ENCODE peak calls at places on chromosomes 4 and X, in five cellular contexts. One of them, this sample, is unnamed.

GRCh38 chr4:159460408-159460807 is 357.5 kb downstream of the RAPGEF2 start:
- DNase-seq in LoVo: no peak
- DNase-seq in skeletal muscle cell: peak
- DNase-seq in cardiac muscle cell: no peak
- DNase-seq in activated CD8-positive, alpha-beta memory T cell treated with anti-CD3 and anti-CD28 coated beads, Interleukin-2, amount 50 U/mL, for 4 hours: no peak
- DNase-seq in this sample: no peak

GRCh38 chr4:89266128-89266527 is 41.5 kb downstream of the GPRIN3 start:
- DNase-seq in LoVo: no peak
- DNase-seq in cardiac muscle cell: no peak
- DNase-seq in skeletal muscle cell: no peak
- DNase-seq in activated CD8-positive, alpha-beta memory T cell treated with anti-CD3 and anti-CD28 coated beads, Interleukin-2, amount 50 U/mL, for 4 hours: no peak
- DNase-seq in this sample: no peak

GRCh38 chrX:138954976-138955375 is 243.5 kb upstream of the FGF13 start:
- DNase-seq in cardiac muscle cell: no peak
- DNase-seq in LoVo: no peak
- DNase-seq in skeletal muscle cell: no peak
- DNase-seq in activated CD8-positive, alpha-beta memory T cell treated with anti-CD3 and anti-CD28 coated beads, Interleukin-2, amount 50 U/mL, for 4 hours: no peak
- DNase-seq in this sample: no peak

GRCh38 chr4:119733431-119733830 is 104.8 kb upstream of the PDE5A start:
- DNase-seq in skeletal muscle cell: no peak
- DNase-seq in activated CD8-positive, alpha-beta memory T cell treated with anti-CD3 and anti-CD28 coated beads, Interleukin-2, amount 50 U/mL, for 4 hours: no peak
- DNase-seq in LoVo: no peak
- DNase-seq in cardiac muscle cell: no peak
- DNase-seq in this sample: no peak

GRCh38 chrX:24245201-24245600 is 68.7 kb downstream of the SUPT20HL2 start:
- DNase-seq in cardiac muscle cell: no peak
- DNase-seq in skeletal muscle cell: no peak
- DNase-seq in LoVo: peak
- DNase-seq in activated CD8-positive, alpha-beta memory T cell treated with anti-CD3 and anti-CD28 coated beads, Interleukin-2, amount 50 U/mL, for 4 hours: no peak
- DNase-seq in this sample: peak

GRCh38 chr4:123449780-123450179 is 53.2 kb downstream of the SPRY1 start:
- DNase-seq in activated CD8-positive, alpha-beta memory T cell treated with anti-CD3 and anti-CD28 coated beads, Interleukin-2, amount 50 U/mL, for 4 hours: no peak
- DNase-seq in LoVo: peak
- DNase-seq in skeletal muscle cell: no peak
- DNase-seq in cardiac muscle cell: no peak
- DNase-seq in this sample: peak

GRCh38 chr4:98682719-98683118 is 24.3 kb upstream of the TSPAN5 start:
- DNase-seq in skeletal muscle cell: no peak
- DNase-seq in cardiac muscle cell: peak
- DNase-seq in activated CD8-positive, alpha-beta memory T cell treated with anti-CD3 and anti-CD28 coated beads, Interleukin-2, amount 50 U/mL, for 4 hours: no peak
- DNase-seq in LoVo: no peak
- DNase-seq in this sample: no peak

GRCh38 chrX:120566817-120567216 is 6.1 kb upstream of the CUL4B start:
- DNase-seq in activated CD8-positive, alpha-beta memory T cell treated with anti-CD3 and anti-CD28 coated beads, Interleukin-2, amount 50 U/mL, for 4 hours: no peak
- DNase-seq in skeletal muscle cell: no peak
- DNase-seq in LoVo: no peak
- DNase-seq in cardiac muscle cell: no peak
- DNase-seq in this sample: no peak

GRCh38 chr4:96879527-96879926 is 1039.6 kb downstream of the PDHA2 start:
- DNase-seq in skeletal muscle cell: no peak
- DNase-seq in LoVo: no peak
- DNase-seq in activated CD8-positive, alpha-beta memory T cell treated with anti-CD3 and anti-CD28 coated beads, Interleukin-2, amount 50 U/mL, for 4 hours: no peak
- DNase-seq in cardiac muscle cell: no peak
- DNase-seq in this sample: no peak

GRCh38 chr4:15755321-15755750 is 22.8 kb upstream of the CD38 start:
- DNase-seq in skeletal muscle cell: no peak
- DNase-seq in cardiac muscle cell: no peak
- DNase-seq in LoVo: no peak
- DNase-seq in activated CD8-positive, alpha-beta memory T cell treated with anti-CD3 and anti-CD28 coated beads, Interleukin-2, amount 50 U/mL, for 4 hours: peak
- DNase-seq in this sample: peak

GRCh38 chr4:163493643-163494359 is 689 bp upstream of the TMA16 start:
- DNase-seq in cardiac muscle cell: no peak
- DNase-seq in skeletal muscle cell: no peak
- DNase-seq in LoVo: peak
- DNase-seq in activated CD8-positive, alpha-beta memory T cell treated with anti-CD3 and anti-CD28 coated beads, Interleukin-2, amount 50 U/mL, for 4 hours: no peak
- DNase-seq in this sample: no peak

GRCh38 chr4:73257995-73258667 is 467 bp downstream of the ANKRD17 start:
- DNase-seq in LoVo: peak
- DNase-seq in activated CD8-positive, alpha-beta memory T cell treated with anti-CD3 and anti-CD28 coated beads, Interleukin-2, amount 50 U/mL, for 4 hours: no peak
- DNase-seq in skeletal muscle cell: peak
- DNase-seq in cardiac muscle cell: peak
- DNase-seq in this sample: no peak

GRCh38 chrX:118418811-118419251 is 72.9 kb downstream of the WDR44 start:
- DNase-seq in skeletal muscle cell: no peak
- DNase-seq in cardiac muscle cell: no peak
- DNase-seq in LoVo: no peak
- DNase-seq in activated CD8-positive, alpha-beta memory T cell treated with anti-CD3 and anti-CD28 coated beads, Interleukin-2, amount 50 U/mL, for 4 hours: no peak
- DNase-seq in this sample: no peak

GRCh38 chr4:145769450-145770037 is 89.6 kb downstream of the C4orf51 start:
- DNase-seq in activated CD8-positive, alpha-beta memory T cell treated with anti-CD3 and anti-CD28 coated beads, Interleukin-2, amount 50 U/mL, for 4 hours: no peak
- DNase-seq in LoVo: no peak
- DNase-seq in cardiac muscle cell: no peak
- DNase-seq in skeletal muscle cell: no peak
- DNase-seq in this sample: no peak

GRCh38 chr4:145819246-145820181 is 119.1 kb downstream of the ZNF827 start:
- DNase-seq in LoVo: no peak
- DNase-seq in skeletal muscle cell: no peak
- DNase-seq in cardiac muscle cell: no peak
- DNase-seq in activated CD8-positive, alpha-beta memory T cell treated with anti-CD3 and anti-CD28 coated beads, Interleukin-2, amount 50 U/mL, for 4 hours: no peak
- DNase-seq in this sample: no peak

GRCh38 chr4:80694178-80694577 is 336.3 kb upstream of the BMP3 start:
- DNase-seq in skeletal muscle cell: peak
- DNase-seq in cardiac muscle cell: no peak
- DNase-seq in activated CD8-positive, alpha-beta memory T cell treated with anti-CD3 and anti-CD28 coated beads, Interleukin-2, amount 50 U/mL, for 4 hours: no peak
- DNase-seq in LoVo: no peak
- DNase-seq in this sample: peak

GRCh38 chrX:138775501-138775900 is 64.0 kb upstream of the FGF13 start:
- DNase-seq in LoVo: no peak
- DNase-seq in skeletal muscle cell: no peak
- DNase-seq in cardiac muscle cell: peak
- DNase-seq in activated CD8-positive, alpha-beta memory T cell treated with anti-CD3 and anti-CD28 coated beads, Interleukin-2, amount 50 U/mL, for 4 hours: no peak
- DNase-seq in this sample: peak

GRCh38 chrX:16807548-16807947 is 21.3 kb downstream of the TXLNG start:
- DNase-seq in cardiac muscle cell: peak
- DNase-seq in skeletal muscle cell: no peak
- DNase-seq in LoVo: no peak
- DNase-seq in activated CD8-positive, alpha-beta memory T cell treated with anti-CD3 and anti-CD28 coated beads, Interleukin-2, amount 50 U/mL, for 4 hours: no peak
- DNase-seq in this sample: no peak

GRCh38 chrX:134460861-134461218 is 875 bp downstream of the HPRT1 start:
- DNase-seq in LoVo: no peak
- DNase-seq in activated CD8-positive, alpha-beta memory T cell treated with anti-CD3 and anti-CD28 coated beads, Interleukin-2, amount 50 U/mL, for 4 hours: no peak
- DNase-seq in cardiac muscle cell: peak
- DNase-seq in skeletal muscle cell: no peak
- DNase-seq in this sample: no peak

GRCh38 chr4:102633100-102633499 is 127.7 kb downstream of the MANBA start:
- DNase-seq in skeletal muscle cell: no peak
- DNase-seq in cardiac muscle cell: no peak
- DNase-seq in activated CD8-positive, alpha-beta memory T cell treated with anti-CD3 and anti-CD28 coated beads, Interleukin-2, amount 50 U/mL, for 4 hours: no peak
- DNase-seq in LoVo: no peak
- DNase-seq in this sample: no peak

GRCh38 chrX:144732588-144732987 is 514.7 kb upstream of the SPANXN1 start:
- DNase-seq in skeletal muscle cell: no peak
- DNase-seq in LoVo: no peak
- DNase-seq in cardiac muscle cell: no peak
- DNase-seq in activated CD8-positive, alpha-beta memory T cell treated with anti-CD3 and anti-CD28 coated beads, Interleukin-2, amount 50 U/mL, for 4 hours: no peak
- DNase-seq in this sample: no peak

GRCh38 chrX:151753313-151754041 is 18.9 kb downstream of the CNGA2 start:
- DNase-seq in cardiac muscle cell: peak
- DNase-seq in activated CD8-positive, alpha-beta memory T cell treated with anti-CD3 and anti-CD28 coated beads, Interleukin-2, amount 50 U/mL, for 4 hours: no peak
- DNase-seq in LoVo: peak
- DNase-seq in skeletal muscle cell: peak
- DNase-seq in this sample: peak

GRCh38 chr4:7978907-7979651 is 39.4 kb upstream of the AFAP1 start:
- DNase-seq in LoVo: no peak
- DNase-seq in cardiac muscle cell: no peak
- DNase-seq in activated CD8-positive, alpha-beta memory T cell treated with anti-CD3 and anti-CD28 coated beads, Interleukin-2, amount 50 U/mL, for 4 hours: no peak
- DNase-seq in skeletal muscle cell: no peak
- DNase-seq in this sample: no peak

GRCh38 chr4:65014078-65014477 is 604.8 kb upstream of the TECRL start:
- DNase-seq in skeletal muscle cell: no peak
- DNase-seq in cardiac muscle cell: no peak
- DNase-seq in LoVo: no peak
- DNase-seq in activated CD8-positive, alpha-beta memory T cell treated with anti-CD3 and anti-CD28 coated beads, Interleukin-2, amount 50 U/mL, for 4 hours: no peak
- DNase-seq in this sample: no peak

GRCh38 chrX:69264134-69264533 is 98.9 kb upstream of the PJA1 start:
- DNase-seq in skeletal muscle cell: no peak
- DNase-seq in LoVo: no peak
- DNase-seq in cardiac muscle cell: no peak
- DNase-seq in activated CD8-positive, alpha-beta memory T cell treated with anti-CD3 and anti-CD28 coated beads, Interleukin-2, amount 50 U/mL, for 4 hours: no peak
- DNase-seq in this sample: no peak

GRCh38 chrX:56281789-56282188 is 49.6 kb downstream of the KLF8 start:
- DNase-seq in activated CD8-positive, alpha-beta memory T cell treated with anti-CD3 and anti-CD28 coated beads, Interleukin-2, amount 50 U/mL, for 4 hours: no peak
- DNase-seq in LoVo: peak
- DNase-seq in cardiac muscle cell: peak
- DNase-seq in skeletal muscle cell: peak
- DNase-seq in this sample: peak